ENCODE peak calls at places on chromosomes 7 and 10, in nine cellular contexts. One of them, this sample, is unnamed.
A peak's percentile ranks its signal among the peaks of the same experiment; 100 is the strongest.

GRCh38 chr7:123674399-123675091 is 18.9 kb downstream of the LMOD2 start:
- DNase-seq in sigmoid colon: no peak
- DNase-seq in transverse colon: no peak
- DNase-seq in SK-N-SH: no peak
- DNase-seq in stomach: no peak
- DNase-seq in K562: no peak
- DNase-seq in GM12891: no peak
- DNase-seq in HepG2: no peak
- DNase-seq in Panc1: no peak
- DNase-seq in this sample: no peak

GRCh38 chr7:51949726-51950644 is 633.4 kb upstream of the COBL start:
- DNase-seq in sigmoid colon: no peak
- DNase-seq in transverse colon: no peak
- DNase-seq in SK-N-SH: peak; percentile 28
- DNase-seq in stomach: no peak
- DNase-seq in K562: no peak
- DNase-seq in GM12891: no peak
- DNase-seq in HepG2: no peak
- DNase-seq in Panc1: no peak
- DNase-seq in this sample: no peak

GRCh38 chr7:158022601-158023000 is 565.0 kb downstream of the PTPRN2 start:
- DNase-seq in sigmoid colon: peak; percentile 46
- DNase-seq in transverse colon: no peak
- DNase-seq in SK-N-SH: no peak
- DNase-seq in stomach: peak; percentile 11
- DNase-seq in K562: no peak
- DNase-seq in GM12891: no peak
- DNase-seq in HepG2: no peak
- DNase-seq in Panc1: no peak
- DNase-seq in this sample: no peak

GRCh38 chr7:94182066-94182465 is 177.9 kb upstream of the BET1 start:
- DNase-seq in sigmoid colon: no peak
- DNase-seq in transverse colon: no peak
- DNase-seq in SK-N-SH: no peak
- DNase-seq in stomach: no peak
- DNase-seq in K562: no peak
- DNase-seq in GM12891: no peak
- DNase-seq in HepG2: no peak
- DNase-seq in Panc1: peak; percentile 35
- DNase-seq in this sample: no peak

GRCh38 chr7:16212032-16212431 is 209.3 kb downstream of the CRPPA start:
- DNase-seq in sigmoid colon: no peak
- DNase-seq in transverse colon: no peak
- DNase-seq in SK-N-SH: no peak
- DNase-seq in stomach: no peak
- DNase-seq in K562: no peak
- DNase-seq in GM12891: no peak
- DNase-seq in HepG2: no peak
- DNase-seq in Panc1: no peak
- DNase-seq in this sample: no peak

GRCh38 chr10:71848325-71849277 is 2.5 kb downstream of the PSAP start:
- DNase-seq in sigmoid colon: no peak
- DNase-seq in transverse colon: no peak
- DNase-seq in SK-N-SH: no peak
- DNase-seq in stomach: no peak
- DNase-seq in K562: no peak
- DNase-seq in GM12891: no peak
- DNase-seq in HepG2: peak; percentile 55
- DNase-seq in Panc1: no peak
- DNase-seq in this sample: peak; percentile 6

GRCh38 chr7:105680505-105681187 is 99.4 kb upstream of the EFCAB10 start:
- DNase-seq in sigmoid colon: peak; percentile 67
- DNase-seq in transverse colon: peak; percentile 16
- DNase-seq in SK-N-SH: no peak
- DNase-seq in stomach: no peak
- DNase-seq in K562: no peak
- DNase-seq in GM12891: no peak
- DNase-seq in HepG2: peak; percentile 68
- DNase-seq in Panc1: no peak
- DNase-seq in this sample: no peak

GRCh38 chr10:109889867-109890266 is 33.4 kb downstream of the XPNPEP1 start:
- DNase-seq in sigmoid colon: no peak
- DNase-seq in transverse colon: no peak
- DNase-seq in SK-N-SH: no peak
- DNase-seq in stomach: no peak
- DNase-seq in K562: no peak
- DNase-seq in GM12891: no peak
- DNase-seq in HepG2: no peak
- DNase-seq in Panc1: no peak
- DNase-seq in this sample: no peak

GRCh38 chr10:113690749-113691148 is 11.0 kb downstream of the CASP7 start:
- DNase-seq in sigmoid colon: no peak
- DNase-seq in transverse colon: no peak
- DNase-seq in SK-N-SH: no peak
- DNase-seq in stomach: no peak
- DNase-seq in K562: no peak
- DNase-seq in GM12891: no peak
- DNase-seq in HepG2: no peak
- DNase-seq in Panc1: no peak
- DNase-seq in this sample: no peak

GRCh38 chr10:21637795-21638194 is 103.8 kb downstream of the MLLT10 start:
- DNase-seq in sigmoid colon: no peak
- DNase-seq in transverse colon: no peak
- DNase-seq in SK-N-SH: no peak
- DNase-seq in stomach: no peak
- DNase-seq in K562: no peak
- DNase-seq in GM12891: no peak
- DNase-seq in HepG2: no peak
- DNase-seq in Panc1: no peak
- DNase-seq in this sample: no peak

GRCh38 chr10:5284311-5285057 is 80.3 kb upstream of the UCN3 start:
- DNase-seq in sigmoid colon: no peak
- DNase-seq in transverse colon: no peak
- DNase-seq in SK-N-SH: no peak
- DNase-seq in stomach: no peak
- DNase-seq in K562: peak; percentile 37
- DNase-seq in GM12891: no peak
- DNase-seq in HepG2: no peak
- DNase-seq in Panc1: no peak
- DNase-seq in this sample: no peak

GRCh38 chr10:50992356-50992866 is 81.9 kb upstream of the PRKG1 start:
- DNase-seq in sigmoid colon: peak; percentile 66
- DNase-seq in transverse colon: no peak
- DNase-seq in SK-N-SH: peak; percentile 26
- DNase-seq in stomach: no peak
- DNase-seq in K562: no peak
- DNase-seq in GM12891: no peak
- DNase-seq in HepG2: no peak
- DNase-seq in Panc1: no peak
- DNase-seq in this sample: peak; percentile 56

GRCh38 chr10:127462643-127463295 is 86.3 kb upstream of the NPS start:
- DNase-seq in sigmoid colon: no peak
- DNase-seq in transverse colon: no peak
- DNase-seq in SK-N-SH: no peak
- DNase-seq in stomach: no peak
- DNase-seq in K562: no peak
- DNase-seq in GM12891: no peak
- DNase-seq in HepG2: peak; percentile 4
- DNase-seq in Panc1: no peak
- DNase-seq in this sample: no peak

GRCh38 chr10:123522702-123523312 is 143.3 kb upstream of the GPR26 start:
- DNase-seq in sigmoid colon: no peak
- DNase-seq in transverse colon: peak; percentile 33
- DNase-seq in SK-N-SH: no peak
- DNase-seq in stomach: no peak
- DNase-seq in K562: no peak
- DNase-seq in GM12891: no peak
- DNase-seq in HepG2: no peak
- DNase-seq in Panc1: no peak
- DNase-seq in this sample: no peak

GRCh38 chr10:73043319-73043718 is 53.3 kb downstream of the P4HA1 start:
- DNase-seq in sigmoid colon: no peak
- DNase-seq in transverse colon: no peak
- DNase-seq in SK-N-SH: no peak
- DNase-seq in stomach: no peak
- DNase-seq in K562: no peak
- DNase-seq in GM12891: no peak
- DNase-seq in HepG2: no peak
- DNase-seq in Panc1: no peak
- DNase-seq in this sample: no peak

GRCh38 chr10:73042130-73042529 is 54.5 kb downstream of the P4HA1 start:
- DNase-seq in sigmoid colon: no peak
- DNase-seq in transverse colon: no peak
- DNase-seq in SK-N-SH: no peak
- DNase-seq in stomach: no peak
- DNase-seq in K562: no peak
- DNase-seq in GM12891: no peak
- DNase-seq in HepG2: no peak
- DNase-seq in Panc1: no peak
- DNase-seq in this sample: no peak

GRCh38 chr10:73039635-73040034 is 57.0 kb downstream of the P4HA1 start:
- DNase-seq in sigmoid colon: no peak
- DNase-seq in transverse colon: no peak
- DNase-seq in SK-N-SH: no peak
- DNase-seq in stomach: no peak
- DNase-seq in K562: no peak
- DNase-seq in GM12891: no peak
- DNase-seq in HepG2: no peak
- DNase-seq in Panc1: no peak
- DNase-seq in this sample: no peak

GRCh38 chr10:73043766-73044377 is 52.8 kb downstream of the P4HA1 start:
- DNase-seq in sigmoid colon: no peak
- DNase-seq in transverse colon: no peak
- DNase-seq in SK-N-SH: no peak
- DNase-seq in stomach: no peak
- DNase-seq in K562: no peak
- DNase-seq in GM12891: no peak
- DNase-seq in HepG2: no peak
- DNase-seq in Panc1: no peak
- DNase-seq in this sample: no peak

GRCh38 chr10:73044378-73045285 is 52.0 kb downstream of the P4HA1 start:
- DNase-seq in sigmoid colon: no peak
- DNase-seq in transverse colon: no peak
- DNase-seq in SK-N-SH: no peak
- DNase-seq in stomach: no peak
- DNase-seq in K562: no peak
- DNase-seq in GM12891: no peak
- DNase-seq in HepG2: no peak
- DNase-seq in Panc1: peak; percentile 73
- DNase-seq in this sample: no peak
- TF ChIP-seq POLR2AphosphoS5 in sigmoid colon: no peak
- TF ChIP-seq POLR2AphosphoS5 in transverse colon: no peak
- TF ChIP-seq POLR2AphosphoS5 in SK-N-SH: peak; percentile 12
- TF ChIP-seq POLR2AphosphoS5 in stomach: no peak
- TF ChIP-seq POLR2AphosphoS5 in K562: no peak
- TF ChIP-seq POLR2AphosphoS5 in GM12891: no peak
- TF ChIP-seq POLR2AphosphoS5 in HepG2: no peak
- TF ChIP-seq POLR2AphosphoS5 in Panc1: no peak
- TF ChIP-seq POLR2AphosphoS5 in this sample: no peak

GRCh38 chr7:68688416-68689086 is 909.7 kb upstream of the AUTS2 start:
- DNase-seq in sigmoid colon: no peak
- DNase-seq in transverse colon: no peak
- DNase-seq in SK-N-SH: no peak
- DNase-seq in stomach: no peak
- DNase-seq in K562: no peak
- DNase-seq in GM12891: no peak
- DNase-seq in HepG2: no peak
- DNase-seq in Panc1: no peak
- DNase-seq in this sample: no peak
- TF ChIP-seq POLR2AphosphoS5 in sigmoid colon: no peak
- TF ChIP-seq POLR2AphosphoS5 in transverse colon: no peak
- TF ChIP-seq POLR2AphosphoS5 in SK-N-SH: no peak
- TF ChIP-seq POLR2AphosphoS5 in stomach: no peak
- TF ChIP-seq POLR2AphosphoS5 in K562: no peak
- TF ChIP-seq POLR2AphosphoS5 in GM12891: no peak
- TF ChIP-seq POLR2AphosphoS5 in HepG2: no peak
- TF ChIP-seq POLR2AphosphoS5 in Panc1: no peak
- TF ChIP-seq POLR2AphosphoS5 in this sample: no peak

GRCh38 chr10:89478085-89478738 is 57.2 kb downstream of the SLC16A12 start:
- DNase-seq in sigmoid colon: no peak
- DNase-seq in transverse colon: no peak
- DNase-seq in SK-N-SH: no peak
- DNase-seq in stomach: no peak
- DNase-seq in K562: no peak
- DNase-seq in GM12891: peak; percentile 17
- DNase-seq in HepG2: no peak
- DNase-seq in Panc1: no peak
- DNase-seq in this sample: no peak

GRCh38 chr10:89479255-89479654 is 56.1 kb downstream of the SLC16A12 start:
- DNase-seq in sigmoid colon: no peak
- DNase-seq in transverse colon: no peak
- DNase-seq in SK-N-SH: no peak
- DNase-seq in stomach: no peak
- DNase-seq in K562: no peak
- DNase-seq in GM12891: no peak
- DNase-seq in HepG2: no peak
- DNase-seq in Panc1: no peak
- DNase-seq in this sample: no peak

GRCh38 chr10:89480047-89480446 is 55.3 kb downstream of the SLC16A12 start:
- DNase-seq in sigmoid colon: no peak
- DNase-seq in transverse colon: no peak
- DNase-seq in SK-N-SH: no peak
- DNase-seq in stomach: no peak
- DNase-seq in K562: no peak
- DNase-seq in GM12891: no peak
- DNase-seq in HepG2: no peak
- DNase-seq in Panc1: no peak
- DNase-seq in this sample: no peak

GRCh38 chr10:89478739-89479116 is 56.7 kb downstream of the SLC16A12 start:
- DNase-seq in sigmoid colon: no peak
- DNase-seq in transverse colon: no peak
- DNase-seq in SK-N-SH: no peak
- DNase-seq in stomach: no peak
- DNase-seq in K562: no peak
- DNase-seq in GM12891: no peak
- DNase-seq in HepG2: no peak
- DNase-seq in Panc1: no peak
- DNase-seq in this sample: no peak

DNA sequence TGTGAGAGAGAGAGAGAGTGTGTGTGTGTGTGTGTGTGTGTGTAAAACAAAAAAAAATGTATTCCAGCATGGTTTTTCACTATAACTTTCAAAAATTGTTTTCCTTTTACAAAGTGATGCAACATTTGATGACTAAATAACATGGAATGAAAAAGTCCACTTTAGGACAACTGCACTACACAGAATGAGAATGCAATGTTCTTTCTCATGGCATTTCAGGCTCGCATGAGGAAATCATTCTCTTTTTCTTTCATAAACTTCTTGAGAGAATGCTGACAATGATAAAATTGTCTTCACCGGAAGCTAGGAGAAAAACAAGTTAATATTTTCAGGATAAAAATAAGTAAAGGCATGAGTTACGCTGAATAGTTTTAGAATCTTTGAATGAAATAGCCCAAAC is 53.7 kb downstream of the SLC16A12 start:
- DNase-seq in sigmoid colon: no peak
- DNase-seq in transverse colon: no peak
- DNase-seq in SK-N-SH: no peak
- DNase-seq in stomach: no peak
- DNase-seq in K562: no peak
- DNase-seq in GM12891: no peak
- DNase-seq in HepG2: no peak
- DNase-seq in Panc1: no peak
- DNase-seq in this sample: no peak
- TF ChIP-seq POLR2AphosphoS5 in sigmoid colon: peak; percentile 75
- TF ChIP-seq POLR2AphosphoS5 in transverse colon: peak; percentile 45
- TF ChIP-seq POLR2AphosphoS5 in SK-N-SH: no peak
- TF ChIP-seq POLR2AphosphoS5 in stomach: peak; percentile 92
- TF ChIP-seq POLR2AphosphoS5 in K562: no peak
- TF ChIP-seq POLR2AphosphoS5 in GM12891: no peak
- TF ChIP-seq POLR2AphosphoS5 in HepG2: no peak
- TF ChIP-seq POLR2AphosphoS5 in Panc1: no peak
- TF ChIP-seq POLR2AphosphoS5 in this sample: no peak

GRCh38 chr7:1227814-1228534 is 4.7 kb upstream of the UNCX start:
- DNase-seq in sigmoid colon: no peak
- DNase-seq in transverse colon: no peak
- DNase-seq in SK-N-SH: no peak
- DNase-seq in stomach: no peak
- DNase-seq in K562: no peak
- DNase-seq in GM12891: no peak
- DNase-seq in HepG2: no peak
- DNase-seq in Panc1: no peak
- DNase-seq in this sample: no peak
- TF ChIP-seq POLR2AphosphoS5 in sigmoid colon: no peak
- TF ChIP-seq POLR2AphosphoS5 in transverse colon: no peak
- TF ChIP-seq POLR2AphosphoS5 in SK-N-SH: no peak
- TF ChIP-seq POLR2AphosphoS5 in stomach: no peak
- TF ChIP-seq POLR2AphosphoS5 in K562: no peak
- TF ChIP-seq POLR2AphosphoS5 in GM12891: no peak
- TF ChIP-seq POLR2AphosphoS5 in HepG2: no peak
- TF ChIP-seq POLR2AphosphoS5 in Panc1: no peak
- TF ChIP-seq POLR2AphosphoS5 in this sample: no peak

This sample was measured in spleen.